ENCODE peak calls at places on chromosomes 13 and 19, in five cellular contexts. Q, K, F, C and L are unnamed samples.

GRCh38 chr19:57682226-57682766 is 519 bp downstream of the ZNF551 start:
- DNase-seq in Q (no peak), K (peak), F (no peak), C (no peak), L (no peak)

GRCh38 chr13:47672245-47672975 is 328.7 kb downstream of the SUCLA2 start:
- DNase-seq in Q (no peak), K (peak), F (no peak), C (no peak), L (no peak)

GRCh38 chr13:80313668-80314278 is 27.2 kb downstream of the SPRY2 start:
- DNase-seq in Q (no peak), K (no peak), F (no peak), C (no peak), L (no peak)

GRCh38 chr19:16378291-16378889 is 53.8 kb downstream of the KLF2 start:
- DNase-seq in Q (no peak), K (no peak), F (no peak), C (no peak), L (no peak)

GRCh38 chr19:43538922-43539321 is 5.9 kb downstream of the ZNF575 start:
- DNase-seq in Q (no peak), K (no peak), F (no peak), C (no peak), L (no peak)

GRCh38 chr13:77980592-77980991 is 62.0 kb upstream of the EDNRB start:
- DNase-seq in Q (no peak), K (peak), F (peak), C (no peak), L (no peak)

GRCh38 chr13:27404680-27405079 is 19.7 kb upstream of the GTF3A start:
- DNase-seq in Q (no peak), K (no peak), F (no peak), C (no peak), L (no peak)

GRCh38 chr13:111216166-111216960 is 101.3 kb downstream of the ARHGEF7 start:
- DNase-seq in Q (no peak), K (peak), F (peak), C (peak), L (peak)

GRCh38 chr13:113882266-113882627 is 18.4 kb upstream of the GAS6 start:
- DNase-seq in Q (peak), K (no peak), F (no peak), C (peak), L (no peak)

GRCh38 chr19:8476524-8476923 is 25.9 kb downstream of the PRAM1 start:
- DNase-seq in Q (no peak), K (no peak), F (no peak), C (no peak), L (no peak)

GRCh38 chr19:16117594-16118033 is 5.9 kb downstream of the RAB8A start:
- DNase-seq in Q (peak), K (no peak), F (no peak), C (no peak), L (peak)

GRCh38 chr19:35030257-35031071 is at the start of gene SCN1B:
- DNase-seq in Q (no peak), K (peak), F (peak), C (no peak), L (peak)

GRCh38 chr19:18364826-18365528 is 21.0 kb upstream of the GDF15 start:
- DNase-seq in Q (no peak), K (peak), F (no peak), C (peak), L (no peak)

GRCh38 chr19:15297416-15298224 is 34.7 kb downstream of the BRD4 start:
- DNase-seq in Q (no peak), K (peak), F (no peak), C (no peak), L (no peak)

GRCh38 chr13:46490129-46490528 is 62.8 kb upstream of the LRCH1 start:
- DNase-seq in Q (no peak), K (no peak), F (peak), C (no peak), L (no peak)

GRCh38 chr13:84192125-84192524 is 309.9 kb upstream of the SLITRK1 start:
- DNase-seq in Q (no peak), K (peak), F (no peak), C (no peak), L (no peak)

GRCh38 chr19:50266896-50267295 is 62.3 kb downstream of the KCNC3 start:
- DNase-seq in Q (peak), K (no peak), F (peak), C (no peak), L (peak)

GRCh38 chr19:32837531-32837930 is 32.0 kb downstream of the SLC7A9 start:
- DNase-seq in Q (no peak), K (peak), F (no peak), C (no peak), L (no peak)

GRCh38 chr13:113729329-113730019 is 29.6 kb upstream of the TMEM255B start:
- DNase-seq in Q (no peak), K (peak), F (no peak), C (no peak), L (no peak)

GRCh38 chr19:23328211-23328610 is 67.1 kb downstream of the ZNF91 start:
- DNase-seq in Q (no peak), K (no peak), F (no peak), C (no peak), L (no peak)

GRCh38 chr19:34953092-34953491 is 10.9 kb downstream of the ZNF792 start:
- DNase-seq in Q (no peak), K (no peak), F (no peak), C (no peak), L (no peak)

GRCh38 chr19:4183967-4184717 is 1.7 kb downstream of the ANKRD24 start:
- DNase-seq in Q (no peak), K (no peak), F (peak), C (no peak), L (no peak)

GRCh38 chr13:97307096-97307495 is 85.0 kb downstream of the MBNL2 start:
- DNase-seq in Q (no peak), K (no peak), F (no peak), C (no peak), L (no peak)

GRCh38 chr13:97306646-97307045 is 84.5 kb downstream of the MBNL2 start:
- DNase-seq in Q (no peak), K (peak), F (no peak), C (no peak), L (no peak)

GRCh38 chr13:97308735-97309429 is 86.7 kb downstream of the MBNL2 start:
- DNase-seq in Q (no peak), K (no peak), F (no peak), C (no peak), L (no peak)

GRCh38 chr13:97307882-97308624 is 85.9 kb downstream of the MBNL2 start:
- DNase-seq in Q (no peak), K (peak), F (peak), C (no peak), L (no peak)

DNA sequence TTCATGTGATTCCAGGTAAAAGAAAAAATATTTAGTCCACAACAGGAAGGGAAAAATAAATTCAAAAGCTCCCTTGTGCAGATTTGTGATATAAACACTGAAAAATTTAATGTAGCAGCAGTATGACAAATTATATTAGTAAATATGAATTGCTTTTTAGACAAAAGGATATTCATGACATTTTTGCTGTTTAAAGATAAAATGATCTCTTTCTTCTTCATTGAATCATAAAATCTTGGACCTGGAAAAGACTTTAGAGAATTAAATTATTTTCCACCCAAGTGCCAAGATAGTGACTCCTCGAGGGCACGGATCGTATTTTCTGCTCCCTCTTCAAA is 85.4 kb downstream of the MBNL2 start:
- DNase-seq in Q (no peak), K (no peak), F (no peak), C (no peak), L (no peak)
- TF ChIP-seq CTCF in Q (no peak), K (no peak), F (no peak), C (no peak), L (no peak)

GRCh38 chr19:38228005-38228377 is 4.0 kb upstream of the DPF1 start:
- DNase-seq in Q (no peak), K (no peak), F (peak), C (no peak), L (no peak)
- H3K4me3 ChIP-seq in Q (no peak), K (no peak), F (peak), C (no peak), L (no peak)

GRCh38 chr19:45250832-45251451 is at the start of gene MARK4:
- DNase-seq in Q (peak), K (peak), F (peak), C (peak), L (peak)

GRCh38 chr19:45253396-45254027 is 2.4 kb downstream of the MARK4 start:
- DNase-seq in Q (no peak), K (peak), F (no peak), C (no peak), L (no peak)

GRCh38 chr19:45249261-45250033 is 1.6 kb upstream of the MARK4 start:
- DNase-seq in Q (no peak), K (no peak), F (no peak), C (no peak), L (no peak)

GRCh38 chr19:45250216-45250831 is 747 bp upstream of the MARK4 start:
- DNase-seq in Q (peak), K (no peak), F (peak), C (no peak), L (no peak)

GRCh38 chr19:45251452-45252354 is 632 bp downstream of the MARK4 start:
- DNase-seq in Q (no peak), K (no peak), F (peak), C (no peak), L (peak)
- TF ChIP-seq CTCF in Q (no peak), K (no peak), F (no peak), C (no peak), L (no peak)

DNA sequence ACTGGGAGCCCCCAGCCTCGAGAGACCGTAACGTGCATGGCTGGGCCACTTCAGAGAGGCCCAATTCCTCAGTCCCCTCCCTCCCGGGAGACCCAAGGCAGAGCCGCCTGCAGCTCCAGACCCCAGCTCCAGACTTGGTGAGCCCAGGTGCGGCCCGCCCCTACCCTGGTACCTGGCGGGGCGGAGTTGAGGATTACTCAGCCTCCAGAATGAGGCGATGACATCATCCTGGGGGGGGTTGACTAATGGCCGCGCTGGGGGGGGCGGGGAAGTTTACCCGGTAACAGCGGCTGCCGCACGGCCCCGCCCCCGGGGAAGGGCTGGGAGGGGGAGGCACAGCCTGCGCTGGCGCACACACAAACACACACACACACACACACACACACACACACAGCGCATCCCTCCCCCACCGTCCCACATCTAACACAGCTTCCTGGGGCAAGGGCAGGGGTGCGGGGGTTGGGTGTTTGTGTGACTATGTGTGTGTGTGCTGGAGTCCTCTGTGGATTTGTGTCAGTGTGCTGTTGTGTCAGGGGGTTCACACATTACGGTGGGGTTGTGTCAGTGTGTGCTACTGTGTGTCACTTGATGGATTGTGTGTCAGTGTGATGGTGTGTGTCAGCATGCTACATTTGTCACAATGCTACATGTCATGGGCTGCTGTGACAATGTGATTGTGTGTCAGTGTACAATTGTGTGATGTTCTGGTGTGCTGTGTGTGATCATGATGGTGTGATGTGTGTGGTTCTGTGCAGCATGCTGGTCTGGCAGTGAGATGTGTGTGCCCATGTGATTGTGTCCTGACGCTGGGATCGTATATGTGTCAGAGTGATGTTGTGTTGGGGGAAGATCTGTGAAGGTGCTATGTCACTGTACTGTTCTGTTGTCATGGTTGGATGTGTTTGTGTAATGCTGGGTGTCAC is 10.3 kb upstream of the BBC3 start:
- DNase-seq in Q (peak), K (peak), F (peak), C (peak), L (peak)
- H3K4me3 ChIP-seq in Q (peak), K (no peak), F (no peak), C (no peak), L (no peak)

DNA sequence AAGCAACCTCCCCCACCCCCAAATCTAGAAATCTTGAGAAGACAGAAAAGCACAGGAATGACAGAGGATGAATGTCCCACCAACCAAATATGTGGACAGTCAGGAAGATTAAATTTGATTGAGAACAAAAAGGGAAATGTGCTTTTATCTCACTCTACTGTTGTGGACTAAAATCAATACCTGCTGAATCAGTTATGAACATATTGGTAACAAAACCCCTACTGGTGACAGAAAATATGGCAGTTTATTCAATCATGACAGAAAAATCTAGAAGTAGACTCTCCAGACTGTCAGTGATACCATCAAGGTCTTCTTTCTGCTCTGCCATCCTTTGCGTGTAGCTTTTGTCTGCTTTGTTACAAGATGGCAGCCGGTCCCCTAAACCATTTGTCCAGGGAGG is 35.2 kb downstream of the FAM216B start:
- DNase-seq in Q (no peak), K (no peak), F (no peak), C (no peak), L (no peak)
- TF ChIP-seq CTCF in Q (no peak), K (peak), F (peak), C (no peak), L (no peak)

GRCh38 chr13:40460116-40460515 is 206.3 kb downstream of the FOXO1 start:
- DNase-seq in Q (no peak), K (peak), F (no peak), C (no peak), L (no peak)

GRCh38 chr13:40468227-40468838 is 198.1 kb downstream of the FOXO1 start:
- DNase-seq in Q (no peak), K (no peak), F (no peak), C (no peak), L (no peak)

GRCh38 chr13:40466271-40466670 is 200.2 kb downstream of the FOXO1 start:
- DNase-seq in Q (no peak), K (no peak), F (no peak), C (no peak), L (no peak)

GRCh38 chr13:40464991-40465390 is 201.4 kb downstream of the FOXO1 start:
- DNase-seq in Q (no peak), K (no peak), F (no peak), C (no peak), L (no peak)

DNA sequence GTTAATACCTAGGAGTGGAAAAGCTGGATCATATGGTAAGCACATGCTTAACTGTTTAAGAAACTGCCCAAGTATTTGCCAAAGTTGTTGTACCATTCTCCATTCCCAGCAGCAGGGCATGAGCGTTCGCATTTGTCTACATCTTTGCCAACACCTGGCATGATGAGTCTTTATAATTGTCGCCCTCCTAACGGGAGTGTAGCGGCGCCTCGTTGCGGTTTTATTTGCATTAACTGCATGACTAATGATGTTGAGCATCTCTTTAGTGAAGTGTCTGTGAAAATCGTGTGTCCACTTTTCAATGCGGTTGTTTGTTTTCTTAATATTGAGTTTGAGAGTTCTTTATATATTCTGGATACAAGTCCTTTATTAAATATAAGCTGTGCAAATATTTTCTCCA is 202.1 kb downstream of the FOXO1 start:
- DNase-seq in Q (no peak), K (no peak), F (no peak), C (no peak), L (peak)
- H3K4me3 ChIP-seq in Q (no peak), K (no peak), F (no peak), C (no peak), L (no peak)

GRCh38 chr13:75366380-75367280 is 115.3 kb downstream of the TBC1D4 start:
- DNase-seq in Q (no peak), K (no peak), F (no peak), C (no peak), L (no peak)

GRCh38 chr13:75364131-75364713 is 117.7 kb downstream of the TBC1D4 start:
- DNase-seq in Q (no peak), K (no peak), F (no peak), C (no peak), L (no peak)

GRCh38 chr13:75363371-75363770 is 118.6 kb downstream of the TBC1D4 start:
- DNase-seq in Q (no peak), K (no peak), F (no peak), C (no peak), L (no peak)

GRCh38 chr13:75368167-75368566 is 113.8 kb downstream of the TBC1D4 start:
- DNase-seq in Q (no peak), K (peak), F (no peak), C (peak), L (peak)

DNA sequence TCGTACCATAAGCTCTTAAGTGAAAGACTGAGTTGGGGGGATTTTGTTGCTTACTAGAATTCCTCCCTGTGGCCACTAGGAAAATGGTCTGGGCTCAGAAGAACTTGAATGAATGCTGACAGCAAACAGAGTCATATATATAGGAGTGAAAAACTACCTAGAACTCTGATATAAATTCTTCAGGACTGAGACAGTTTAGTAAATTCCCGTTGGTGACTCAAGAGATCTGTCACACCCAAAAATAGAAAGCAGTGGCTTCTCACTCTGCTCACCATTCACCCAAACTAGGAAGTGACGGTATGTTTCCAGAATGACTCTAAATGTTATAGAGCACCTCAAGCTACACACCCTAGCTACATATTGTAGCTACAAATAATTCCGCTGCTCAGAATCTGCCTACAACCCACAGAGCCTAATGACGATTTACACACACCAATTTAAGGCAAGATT is 116.2 kb downstream of the TBC1D4 start:
- DNase-seq in Q (no peak), K (peak), F (no peak), C (no peak), L (peak)
- TF ChIP-seq CTCF in Q (no peak), K (peak), F (no peak), C (no peak), L (no peak)

GRCh38 chr19:2634228-2634951 is 68.1 kb downstream of the GNG7 start:
- DNase-seq in Q (no peak), K (no peak), F (no peak), C (peak), L (peak)
- H3K4me3 ChIP-seq in Q (no peak), K (no peak), F (no peak), C (no peak), L (peak)

DNA sequence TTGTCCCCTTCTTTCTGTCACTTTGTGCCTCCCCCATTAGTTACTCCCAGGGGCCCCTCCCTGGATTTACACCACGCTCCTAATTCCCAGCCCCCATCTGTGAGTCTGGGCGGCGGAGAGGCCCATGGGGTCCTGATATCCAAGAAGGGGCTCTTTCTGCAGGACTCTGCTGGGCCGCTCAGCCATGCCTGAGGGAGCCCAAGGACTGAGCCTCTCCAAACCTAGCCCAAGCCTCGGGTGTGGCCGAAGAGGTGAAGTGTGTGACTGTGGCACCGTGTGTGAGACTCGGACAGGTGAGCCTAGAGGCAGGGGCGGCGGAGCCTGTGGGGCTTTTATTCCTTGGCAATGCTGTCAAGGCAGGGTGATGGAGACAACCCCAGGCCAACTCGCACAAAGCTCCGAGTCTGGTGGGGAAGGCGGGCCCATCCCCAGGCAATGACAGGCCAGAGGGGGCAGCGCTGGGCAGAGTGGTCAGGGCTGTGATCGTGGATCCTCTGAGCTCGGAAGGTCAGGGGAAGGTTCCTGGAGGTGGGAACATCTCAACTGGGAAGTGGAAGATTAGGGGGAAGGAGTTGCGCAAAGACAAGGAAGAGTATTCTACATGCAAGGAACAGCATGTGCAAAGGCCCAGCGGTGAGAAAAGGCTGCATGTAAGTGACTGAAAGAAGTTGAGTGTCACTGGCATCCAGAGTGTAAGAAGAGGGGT is 1.6 kb downstream of the PLEKHG2 start:
- DNase-seq in Q (no peak), K (peak), F (peak), C (no peak), L (no peak)
- TF ChIP-seq CTCF in Q (peak), K (peak), F (peak), C (no peak), L (peak)

GRCh38 chr13:106355866-106356265 is 179.6 kb downstream of the EFNB2 start:
- DNase-seq in Q (no peak), K (no peak), F (no peak), C (no peak), L (no peak)
- H3K4me3 ChIP-seq in Q (no peak), K (no peak), F (no peak), C (no peak), L (no peak)